ENCODE peak calls at places on chromosome 4, in four cellular contexts. R is stomach, M is transverse colon, T is prostate gland. I is an unnamed sample.

GRCh38 chr4:48896845-48897244 is 9.7 kb downstream of the OCIAD2 start:
- DNase-seq in R (no peak), M (no peak), T (no peak), I (no peak)

GRCh38 chr4:74671074-74671698 is 123.1 kb downstream of the BTC start:
- DNase-seq in R (peak; percentile 46), M (peak; percentile 61), T (no peak), I (peak; percentile 51)

GRCh38 chr4:99117876-99118693 is 26.0 kb downstream of the ADH4 start:
- DNase-seq in R (no peak), M (no peak), T (no peak), I (no peak)

GRCh38 chr4:10926025-10926424 is 241.5 kb upstream of the CLNK start:
- DNase-seq in R (no peak), M (no peak), T (no peak), I (no peak)

GRCh38 chr4:173821851-173822250 is 291.8 kb upstream of the HAND2 start:
- DNase-seq in R (no peak), M (no peak), T (no peak), I (no peak)

GRCh38 chr4:181637186-181638105 is 605.8 kb upstream of the TENM3 start:
- DNase-seq in R (no peak), M (no peak), T (no peak), I (no peak)

GRCh38 chr4:170872794-170873193 is 783.0 kb upstream of the AADAT start:
- DNase-seq in R (no peak), M (no peak), T (no peak), I (no peak)

GRCh38 chr4:66688674-66689073 is 856.6 kb downstream of the CENPC start:
- DNase-seq in R (no peak), M (no peak), T (no peak), I (no peak)

GRCh38 chr4:99815597-99816011 is 1.0 kb upstream of the DAPP1 start:
- DNase-seq in R (peak; percentile 77), M (peak; percentile 74), T (peak; percentile 59), I (no peak)

GRCh38 chr4:164464313-164464712 is 289.6 kb upstream of the SMIM31 start:
- DNase-seq in R (no peak), M (no peak), T (no peak), I (no peak)

GRCh38 chr4:139919513-139919912 is 234.5 kb downstream of the MAML3 start:
- DNase-seq in R (no peak), M (no peak), T (no peak), I (peak; percentile 54)

GRCh38 chr4:95158626-95159025 is 390.1 kb downstream of the UNC5C start:
- DNase-seq in R (no peak), M (no peak), T (no peak), I (no peak)

GRCh38 chr4:166422475-166422874 is 549.4 kb downstream of the TLL1 start:
- DNase-seq in R (no peak), M (no peak), T (no peak), I (no peak)

GRCh38 chr4:54218736-54219135 is 10.4 kb upstream of the PDGFRA start:
- DNase-seq in R (no peak), M (no peak), T (no peak), I (no peak)

GRCh38 chr4:68074397-68074796 is 55.3 kb downstream of the TMPRSS11F start:
- DNase-seq in R (no peak), M (no peak), T (no peak), I (no peak)

GRCh38 chr4:183436417-183436816 is 8.0 kb upstream of the CDKN2AIP start:
- DNase-seq in R (no peak), M (no peak), T (no peak), I (no peak)

GRCh38 chr4:102826890-102827673 is at the start of gene UBE2D3:
- DNase-seq in R (peak; percentile 95), M (peak; percentile 96), T (peak; percentile 87), I (peak; percentile 93)
- TF ChIP-seq POLR2A in R (no peak), M (peak; percentile 92), T (peak; percentile 46), I (peak; percentile 55)

GRCh38 chr4:8377103-8378075 is 63.1 kb downstream of the ACOX3 start:
- DNase-seq in R (no peak), M (no peak), T (no peak), I (no peak)
- TF ChIP-seq POLR2A in R (no peak), M (no peak), T (no peak), I (no peak)

GRCh38 chr4:20698820-20699219 is 1.4 kb upstream of the PACRGL start:
- DNase-seq in R (no peak), M (no peak), T (no peak), I (no peak)

GRCh38 chr4:20696815-20697214 is 3.4 kb upstream of the PACRGL start:
- DNase-seq in R (no peak), M (no peak), T (no peak), I (no peak)

GRCh38 chr4:20698382-20698781 is 1.9 kb upstream of the PACRGL start:
- DNase-seq in R (no peak), M (no peak), T (no peak), I (no peak)

GRCh38 chr4:20700007-20700761 is at the start of gene PACRGL:
- DNase-seq in R (peak; percentile 93), M (peak; percentile 95), T (peak; percentile 88), I (peak; percentile 98)
- TF ChIP-seq POLR2A in R (no peak), M (peak; percentile 71), T (peak; percentile 46), I (no peak)

GRCh38 chr4:86909945-86910344 is 17.7 kb upstream of the C4orf36 start:
- DNase-seq in R (no peak), M (no peak), T (no peak), I (no peak)

GRCh38 chr4:86910369-86910768 is 18.1 kb upstream of the C4orf36 start:
- DNase-seq in R (no peak), M (no peak), T (no peak), I (no peak)

GRCh38 chr4:86909540-86909939 is 17.3 kb upstream of the C4orf36 start:
- DNase-seq in R (no peak), M (no peak), T (no peak), I (no peak)

GRCh38 chr4:86916392-86916791 is 18.4 kb upstream of the AFF1 start:
- DNase-seq in R (no peak), M (no peak), T (no peak), I (no peak)

DNA sequence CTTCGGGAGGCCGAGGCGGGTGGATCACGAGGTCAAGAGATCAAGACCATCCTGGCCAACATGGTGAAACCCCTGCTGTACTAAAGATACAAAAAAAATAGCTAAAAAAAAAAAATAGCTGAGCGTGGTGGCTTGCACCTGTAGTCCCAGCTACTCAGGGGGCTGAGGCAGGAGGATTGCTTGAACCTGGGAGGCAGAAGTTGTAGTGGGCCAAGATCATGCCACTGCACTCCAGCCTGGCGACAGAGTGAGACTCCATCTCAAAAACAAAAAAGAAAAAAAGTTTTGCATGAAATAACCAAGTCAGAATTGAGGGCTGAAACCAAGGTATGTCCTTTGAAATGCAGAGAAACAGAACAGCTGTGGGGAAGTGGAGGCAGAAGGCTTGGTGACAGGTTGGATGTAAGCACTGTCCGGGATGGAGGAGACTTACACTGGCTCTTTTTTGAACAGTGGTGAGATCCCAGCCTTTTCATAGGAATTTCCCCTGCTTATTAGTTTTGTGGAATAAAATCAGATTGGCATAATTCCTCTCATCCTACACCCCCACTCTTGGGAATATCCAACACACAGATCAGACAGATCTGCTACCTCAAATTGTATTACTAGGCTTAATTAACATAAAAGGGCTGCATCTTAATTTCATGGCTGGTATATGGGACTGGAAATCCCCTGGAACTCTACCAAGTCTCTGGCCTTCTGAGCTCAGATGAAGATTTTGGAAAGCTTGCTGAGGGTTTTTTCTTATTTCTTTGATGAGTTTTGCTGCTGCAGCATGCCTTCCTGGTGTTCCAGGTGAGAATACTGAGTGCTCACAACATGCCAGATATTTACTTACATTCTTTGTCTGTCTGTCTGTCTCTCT is 18.8 kb upstream of the C4orf36 start:
- DNase-seq in R (no peak), M (no peak), T (no peak), I (no peak)
- TF ChIP-seq POLR2A in R (no peak), M (no peak), T (no peak), I (no peak)

GRCh38 chr4:154643493-154643892 is 31.0 kb upstream of the FGG start:
- DNase-seq in R (no peak), M (no peak), T (no peak), I (no peak)
- TF ChIP-seq POLR2A in R (no peak), M (no peak), T (no peak), I (no peak)

I was measured in testis.